ENCODE peak calls at places on chromosomes 11 and 22, in ten cellular contexts. S is T follicular helper cell; Q is activated effector memory CD4-positive, alpha-beta T cell treated with anti-CD3 and anti-CD28 coated beads, Interleukin-2, amount 50 U/mL, for 16 hours; X is ELF-1; O is hypothalamus; H is heart left ventricle; R is T-helper 9 cell; V is T-helper 17 cell; Z is HuH-7; Y is NCI-H748 treated with DMSO at 0.1 percent for 48 hours. L is an unnamed sample.

GRCh38 chr11:126434950-126435335 is 79.5 kb downstream of the ST3GAL4 start:
- DNase-seq in S (no peak), Q (no peak), X (peak; percentile 53), O (no peak), H (no peak), R (no peak), V (no peak), Z (no peak), Y (no peak), L (no peak)

GRCh38 chr11:77107950-77108349 is 5.3 kb downstream of the OMP start:
- DNase-seq in S (no peak), Q (no peak), X (no peak), O (peak; percentile 13), H (no peak), R (no peak), V (no peak), Z (no peak), Y (no peak), L (peak; percentile 63)

GRCh38 chr11:6812391-6813005 is 13.0 kb upstream of the OR6A2 start:
- DNase-seq in S (peak; percentile 7), Q (no peak), X (peak; percentile 44), O (no peak), H (no peak), R (no peak), V (no peak), Z (peak; percentile 55), Y (peak; percentile 35), L (no peak)

GRCh38 chr11:20355221-20356219 is 8.0 kb upstream of the HTATIP2 start:
- DNase-seq in S (peak; percentile 18), Q (peak; percentile 74), X (no peak), O (no peak), H (peak; percentile 28), R (peak; percentile 17), V (no peak), Z (peak; percentile 31), Y (peak; percentile 14), L (peak; percentile 33)

GRCh38 chr11:33696931-33697638 is 3.5 kb downstream of the C11orf91 start:
- DNase-seq in S (no peak), Q (no peak), X (no peak), O (no peak), H (no peak), R (no peak), V (no peak), Z (no peak), Y (no peak), L (no peak)

GRCh38 chr22:28146401-28147304 is 227.6 kb upstream of the PITPNB start:
- DNase-seq in S (no peak), Q (no peak), X (no peak), O (no peak), H (no peak), R (no peak), V (no peak), Z (no peak), Y (no peak), L (no peak)

GRCh38 chr22:46551321-46551720 is 13.9 kb upstream of the CELSR1 start:
- DNase-seq in S (no peak), Q (no peak), X (no peak), O (no peak), H (no peak), R (no peak), V (no peak), Z (no peak), Y (no peak), L (no peak)

GRCh38 chr22:32380991-32381390 is 23.3 kb downstream of the RFPL3 start:
- DNase-seq in S (no peak), Q (no peak), X (no peak), O (no peak), H (no peak), R (no peak), V (no peak), Z (no peak), Y (no peak), L (no peak)

GRCh38 chr22:49084203-49084602 is 743.5 kb downstream of the BRD1 start:
- DNase-seq in S (no peak), Q (peak; percentile 50), X (peak; percentile 87), O (no peak), H (no peak), R (no peak), V (no peak), Z (no peak), Y (no peak), L (no peak)

GRCh38 chr11:20676658-20677057 is 7.3 kb downstream of the NELL1 start:
- DNase-seq in S (no peak), Q (no peak), X (no peak), O (no peak), H (no peak), R (no peak), V (no peak), Z (no peak), Y (no peak), L (no peak)

GRCh38 chr11:117932426-117932825 is 3.2 kb upstream of the TMPRSS13 start:
- DNase-seq in S (no peak), Q (no peak), X (no peak), O (no peak), H (no peak), R (no peak), V (no peak), Z (no peak), Y (no peak), L (no peak)

GRCh38 chr11:65821107-65821506 is 12.7 kb upstream of the SNX32 start:
- DNase-seq in S (no peak), Q (no peak), X (no peak), O (no peak), H (no peak), R (no peak), V (no peak), Z (no peak), Y (no peak), L (no peak)

GRCh38 chr22:22397292-22397870 is 111.2 kb downstream of the ZNF280B start:
- DNase-seq in S (no peak), Q (no peak), X (peak; percentile 94), O (no peak), H (peak; percentile 73), R (no peak), V (no peak), Z (peak; percentile 46), Y (no peak), L (peak; percentile 41)

GRCh38 chr22:29475550-29475949 is 4.5 kb upstream of the NEFH start:
- DNase-seq in S (no peak), Q (no peak), X (no peak), O (no peak), H (no peak), R (no peak), V (no peak), Z (no peak), Y (no peak), L (no peak)

GRCh38 chr22:20741634-20742581 is 32.0 kb upstream of the SERPIND1 start:
- DNase-seq in S (peak; percentile 24), Q (peak; percentile 67), X (peak; percentile 37), O (no peak), H (no peak), R (peak; percentile 14), V (no peak), Z (peak; percentile 80), Y (no peak), L (no peak)

GRCh38 chr11:76623171-76623883 is 47.2 kb downstream of the LRRC32 start:
- DNase-seq in S (no peak), Q (no peak), X (no peak), O (no peak), H (no peak), R (no peak), V (no peak), Z (no peak), Y (no peak), L (no peak)

GRCh38 chr22:30890689-30891442 is 77.7 kb downstream of the MORC2 start:
- DNase-seq in S (no peak), Q (peak; percentile 70), X (peak; percentile 68), O (no peak), H (no peak), R (peak; percentile 9), V (no peak), Z (peak; percentile 85), Y (no peak), L (no peak)

GRCh38 chr11:113014262-113014661 is 53.0 kb downstream of the NCAM1 start:
- DNase-seq in S (no peak), Q (no peak), X (no peak), O (no peak), H (no peak), R (no peak), V (no peak), Z (no peak), Y (no peak), L (no peak)

GRCh38 chr22:36510966-36511881 is 4.4 kb upstream of the FOXRED2 start:
- DNase-seq in S (peak; percentile 12), Q (peak; percentile 68), X (peak; percentile 73), O (peak; percentile 10), H (no peak), R (no peak), V (no peak), Z (peak; percentile 72), Y (no peak), L (no peak)

GRCh38 chr11:74493816-74494630 is 499 bp upstream of the LIPT2 start:
- DNase-seq in S (no peak), Q (no peak), X (no peak), O (no peak), H (no peak), R (no peak), V (no peak), Z (no peak), Y (no peak), L (no peak)

GRCh38 chr22:38402204-38402603 is 52.8 kb downstream of the KCNJ4 start:
- DNase-seq in S (no peak), Q (no peak), X (no peak), O (no peak), H (no peak), R (no peak), V (no peak), Z (no peak), Y (no peak), L (no peak)

GRCh38 chr11:12901272-12901671 is 107.8 kb upstream of the RASSF10 start:
- DNase-seq in S (no peak), Q (no peak), X (no peak), O (no peak), H (no peak), R (no peak), V (no peak), Z (no peak), Y (no peak), L (no peak)

GRCh38 chr11:122440783-122441701 is 214.5 kb upstream of the UBASH3B start:
- DNase-seq in S (no peak), Q (no peak), X (peak; percentile 44), O (no peak), H (peak; percentile 72), R (no peak), V (no peak), Z (no peak), Y (no peak), L (peak; percentile 58)

GRCh38 chr11:12949456-12949855 is 59.7 kb upstream of the RASSF10 start:
- DNase-seq in S (no peak), Q (no peak), X (no peak), O (no peak), H (no peak), R (no peak), V (no peak), Z (no peak), Y (no peak), L (no peak)

GRCh38 chr11:39668640-39669039 is 1790.8 kb downstream of the LRRC4C start:
- DNase-seq in S (no peak), Q (no peak), X (no peak), O (no peak), H (no peak), R (no peak), V (no peak), Z (no peak), Y (no peak), L (no peak)

GRCh38 chr11:60528465-60528864 is 13.3 kb downstream of the MS4A13 start:
- DNase-seq in S (no peak), Q (no peak), X (no peak), O (no peak), H (no peak), R (no peak), V (no peak), Z (no peak), Y (no peak), L (no peak)

GRCh38 chr22:39956932-39957664 is 3.1 kb upstream of the TMA7B start:
- DNase-seq in S (no peak), Q (no peak), X (no peak), O (no peak), H (no peak), R (no peak), V (no peak), Z (no peak), Y (no peak), L (no peak)

GRCh38 chr11:107493117-107493516 is 35.5 kb upstream of the CWF19L2 start:
- DNase-seq in S (no peak), Q (no peak), X (no peak), O (no peak), H (no peak), R (no peak), V (no peak), Z (no peak), Y (no peak), L (no peak)